ENCODE peak calls at places on chromosomes 11 and 22, in four cellular contexts. J, C, S and E are unnamed samples.

GRCh38 chr11:113331436-113331835 is 17.1 kb downstream of the TTC12 start:
- DNase-seq in S (no peak), C (no peak), J (no peak), E (no peak)

GRCh38 chr11:95884364-95884763 is 39.5 kb downstream of the MTMR2 start:
- DNase-seq in C (no peak), J (no peak), S (no peak), E (no peak)

GRCh38 chr11:64867748-64868462 is 10.5 kb downstream of the EHD1 start:
- DNase-seq in C (no peak), J (no peak), S (no peak), E (no peak)

GRCh38 chr11:9875862-9876261 is 212.0 kb downstream of the SWAP70 start:
- DNase-seq in S (no peak), J (no peak), C (no peak), E (no peak)

GRCh38 chr22:44729391-44730012 is 22.9 kb upstream of the ARHGAP8 start:
- DNase-seq in S (peak; percentile 91), C (peak; percentile 11), J (peak; percentile 24), E (peak; percentile 24)

GRCh38 chr11:8603696-8604077 is 9.7 kb upstream of the STK33 start:
- DNase-seq in S (no peak), C (no peak), J (no peak), E (no peak)

GRCh38 chr22:25754527-25755202 is 12.7 kb downstream of the MYO18B start:
- DNase-seq in C (no peak), J (no peak), S (no peak), E (no peak)

GRCh38 chr11:71431271-71431670 is 16.9 kb downstream of the DHCR7 start:
- DNase-seq in C (no peak), J (no peak), S (no peak), E (no peak)

GRCh38 chr22:31217890-31218287 is 5.8 kb downstream of the LIMK2 start:
- DNase-seq in C (no peak), J (no peak), S (no peak), E (no peak)

GRCh38 chr22:22424210-22424800 is 84.2 kb downstream of the ZNF280B start:
- DNase-seq in C (no peak), J (no peak), S (no peak), E (no peak)

GRCh38 chr11:910589-911030 is at the start of gene CHID1:
- DNase-seq in C (peak; percentile 74), S (peak; percentile 83), J (peak; percentile 91), E (no peak)

GRCh38 chr11:121557348-121557747 is 104.6 kb upstream of the SORL1-AS1 start:
- DNase-seq in C (no peak), S (peak; percentile 28), J (peak; percentile 89), E (no peak)

GRCh38 chr22:19114984-19115552 is 7.1 kb downstream of the DGCR2 start:
- DNase-seq in C (no peak), J (no peak), S (no peak), E (no peak)

GRCh38 chr11:69353696-69354544 is 60.0 kb downstream of the MYEOV start:
- DNase-seq in J (no peak), C (no peak), S (no peak), E (no peak)

GRCh38 chr11:7651700-7652099 is 21.6 kb downstream of the CYB5R2 start:
- DNase-seq in C (no peak), S (no peak), J (no peak), E (no peak)

GRCh38 chr22:48217596-48217995 is 1455.1 kb downstream of the TBC1D22A start:
- DNase-seq in S (no peak), C (no peak), J (no peak), E (no peak)

GRCh38 chr22:35587447-35587870 is 29.7 kb downstream of the MB start:
- DNase-seq in S (no peak), C (no peak), J (no peak), E (no peak)

GRCh38 chr11:31689559-31689958 is 121.6 kb downstream of the PAX6 start:
- DNase-seq in J (no peak), S (no peak), C (no peak), E (no peak)

GRCh38 chr22:42862045-42862734 is 5.1 kb upstream of the ARFGAP3 start:
- DNase-seq in J (no peak), S (no peak), C (no peak), E (no peak)

GRCh38 chr22:18985761-18986160 is 49.7 kb upstream of the PRODH start:
- DNase-seq in J (no peak), S (no peak), C (no peak), E (no peak)

GRCh38 chr22:41352058-41352457 is 29.7 kb upstream of the TEF start:
- DNase-seq in C (no peak), S (no peak), J (no peak), E (peak; percentile 39)

GRCh38 chr11:121112498-121113455 is 11.7 kb downstream of the TECTA start:
- DNase-seq in S (peak; percentile 90), C (no peak), J (peak; percentile 61), E (no peak)

GRCh38 chr11:11973866-11974265 is 34.6 kb downstream of the DKK3 start:
- DNase-seq in S (no peak), J (no peak), C (no peak), E (no peak)

GRCh38 chr11:40054631-40055030 is 1404.8 kb downstream of the LRRC4C start:
- DNase-seq in S (no peak), J (no peak), C (no peak), E (no peak)

GRCh38 chr22:37043828-37044538 is 7.6 kb upstream of the KCTD17 start:
- DNase-seq in S (peak; percentile 71), C (peak; percentile 23), J (peak; percentile 80), E (no peak)

GRCh38 chr11:19676508-19677379 is 35.9 kb upstream of the NAV2 start:
- DNase-seq in C (no peak), J (no peak), S (no peak), E (no peak)

GRCh38 chr22:36773935-36774334 is 2.0 kb downstream of the IFT27 start:
- DNase-seq in S (peak; percentile 74), C (no peak), J (no peak), E (no peak)